ENCODE peak calls at places on chromosome X, in seven cellular contexts. F, A, E, Y, X, M and S are unnamed samples.

GRCh38 chrX:43707812-43708548 is 51.9 kb downstream of the MAOA start:
- DNase-seq in F (no peak), A (peak; percentile 61), E (no peak), Y (no peak), X (no peak), M (no peak), S (peak; percentile 30)

GRCh38 chrX:6449946-6450345 is 85.0 kb downstream of the VCX3A start:
- DNase-seq in F (no peak), A (no peak), E (no peak), Y (no peak), X (no peak), M (no peak), S (no peak)

GRCh38 chrX:11319689-11320302 is 26.6 kb downstream of the AMELX start:
- DNase-seq in F (no peak), A (no peak), E (no peak), Y (no peak), X (no peak), M (no peak), S (peak; percentile 9)

GRCh38 chrX:39508300-39508692 is 589.5 kb downstream of the BCOR start:
- DNase-seq in F (no peak), A (no peak), E (no peak), Y (no peak), X (no peak), M (no peak), S (no peak)

GRCh38 chrX:22163306-22163705 is 109.4 kb upstream of the CBLL2 start:
- DNase-seq in F (no peak), A (no peak), E (no peak), Y (no peak), X (no peak), M (no peak), S (no peak)

GRCh38 chrX:77937291-77937690 is 26.8 kb downstream of the ATP7A start:
- DNase-seq in F (no peak), A (peak; percentile 92), E (peak; percentile 66), Y (no peak), X (no peak), M (no peak), S (peak; percentile 23)

GRCh38 chrX:131571348-131571747 is 27.5 kb downstream of the OR13H1 start:
- DNase-seq in F (no peak), A (peak; percentile 43), E (no peak), Y (no peak), X (no peak), M (no peak), S (no peak)

GRCh38 chrX:47204970-47205369 is 11.3 kb downstream of the UBA1 start:
- DNase-seq in F (peak; percentile 39), A (no peak), E (no peak), Y (no peak), X (no peak), M (no peak), S (no peak)

GRCh38 chrX:40262641-40263560 is 165.1 kb upstream of the BCOR start:
- DNase-seq in F (no peak), A (peak; percentile 37), E (peak; percentile 51), Y (no peak), X (no peak), M (no peak), S (peak; percentile 65)

GRCh38 chrX:25017667-25018247 is 2.0 kb upstream of the ARX start:
- DNase-seq in F (peak; percentile 75), A (no peak), E (no peak), Y (no peak), X (no peak), M (no peak), S (no peak)
- TF ChIP-seq EZH2 in F (peak; percentile 93), A (no peak), E (peak; percentile 91), Y (peak; percentile 71), X (no peak), M (peak; percentile 55), S (peak; percentile 30)

GRCh38 chrX:72304877-72305276 is 837 bp downstream of the CITED1 start:
- DNase-seq in F (peak; percentile 59), A (no peak), E (no peak), Y (no peak), X (no peak), M (peak; percentile 28), S (peak; percentile 20)

GRCh38 chrX:72306851-72307645 is 1.3 kb upstream of the CITED1 start:
- DNase-seq in F (peak; percentile 79), A (peak; percentile 71), E (peak; percentile 62), Y (no peak), X (no peak), M (peak; percentile 70), S (peak; percentile 72)

GRCh38 chrX:72305286-72306084 is at the start of gene CITED1:
- DNase-seq in F (peak; percentile 54), A (no peak), E (no peak), Y (no peak), X (no peak), M (peak; percentile 35), S (peak; percentile 39)

GRCh38 chrX:72307646-72308051 is 1.9 kb upstream of the CITED1 start:
- DNase-seq in F (peak; percentile 33), A (no peak), E (no peak), Y (no peak), X (no peak), M (peak; percentile 17), S (peak; percentile 5)

DNA sequence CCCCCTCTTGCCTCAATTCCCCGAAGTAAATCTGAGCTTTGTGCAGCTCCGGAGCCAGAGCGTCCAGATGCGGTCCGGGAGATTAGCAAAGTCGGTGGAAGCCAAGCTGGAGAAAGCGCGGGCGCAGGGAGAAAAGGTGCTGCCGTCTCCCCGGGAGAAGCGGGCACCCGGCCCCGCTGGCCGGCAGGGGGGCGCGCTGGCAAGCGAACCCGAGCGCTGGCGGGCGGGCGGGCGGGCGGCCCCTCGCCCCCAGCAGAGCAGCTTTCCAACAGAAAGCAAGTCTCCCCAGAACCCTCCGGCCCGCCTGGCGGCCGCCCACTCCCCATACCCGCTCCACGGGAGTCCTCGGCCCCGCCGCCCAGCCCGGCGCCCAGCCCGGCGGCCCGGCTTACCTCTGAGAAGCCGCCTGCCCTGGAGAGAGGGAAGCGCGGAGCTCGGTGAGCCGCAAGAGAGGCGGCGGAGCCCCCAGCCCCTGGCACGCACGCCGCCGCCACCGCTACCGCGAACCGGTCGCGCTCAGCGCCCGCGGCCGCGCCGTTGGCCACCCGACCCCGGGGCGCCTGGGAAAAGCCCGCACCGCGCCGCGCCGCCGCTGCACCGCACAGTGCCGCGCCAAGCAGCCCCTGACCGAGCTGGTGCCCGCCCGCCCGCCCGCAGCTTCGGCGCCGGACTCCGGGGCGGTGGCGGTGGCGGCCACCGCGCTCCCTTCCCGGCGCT is 529 bp upstream of the CITED1 start:
- DNase-seq in F (peak; percentile 54), A (peak; percentile 22), E (no peak), Y (no peak), X (no peak), M (peak; percentile 28), S (peak; percentile 32)
- TF ChIP-seq EZH2 in F (no peak), A (no peak), E (peak; percentile 13), Y (no peak), X (no peak), M (peak; percentile 7), S (peak; percentile 35)

GRCh38 chrX:104253567-104254441 is 929 bp downstream of the ESX1 start:
- DNase-seq in F (peak; percentile 69), A (no peak), E (no peak), Y (no peak), X (no peak), M (peak; percentile 64), S (peak; percentile 6)

GRCh38 chrX:104250470-104250869 is 4.3 kb downstream of the ESX1 start:
- DNase-seq in F (no peak), A (no peak), E (no peak), Y (no peak), X (no peak), M (no peak), S (no peak)

GRCh38 chrX:104255465-104255864 is 732 bp upstream of the ESX1 start:
- DNase-seq in F (no peak), A (no peak), E (no peak), Y (no peak), X (no peak), M (no peak), S (no peak)

GRCh38 chrX:104254442-104255115 is at the start of gene ESX1:
- DNase-seq in F (peak; percentile 61), A (no peak), E (no peak), Y (no peak), X (no peak), M (peak; percentile 51), S (peak; percentile 19)
- TF ChIP-seq EZH2 in F (peak; percentile 82), A (no peak), E (peak; percentile 86), Y (peak; percentile 81), X (no peak), M (peak; percentile 76), S (peak; percentile 49)

GRCh38 chrX:149849787-149850186 is 31.2 kb upstream of the MAGEA8 start:
- DNase-seq in F (no peak), A (no peak), E (no peak), Y (no peak), X (no peak), M (no peak), S (no peak)
- TF ChIP-seq EZH2 in F (no peak), A (no peak), E (no peak), Y (no peak), X (no peak), M (no peak), S (no peak)

DNA sequence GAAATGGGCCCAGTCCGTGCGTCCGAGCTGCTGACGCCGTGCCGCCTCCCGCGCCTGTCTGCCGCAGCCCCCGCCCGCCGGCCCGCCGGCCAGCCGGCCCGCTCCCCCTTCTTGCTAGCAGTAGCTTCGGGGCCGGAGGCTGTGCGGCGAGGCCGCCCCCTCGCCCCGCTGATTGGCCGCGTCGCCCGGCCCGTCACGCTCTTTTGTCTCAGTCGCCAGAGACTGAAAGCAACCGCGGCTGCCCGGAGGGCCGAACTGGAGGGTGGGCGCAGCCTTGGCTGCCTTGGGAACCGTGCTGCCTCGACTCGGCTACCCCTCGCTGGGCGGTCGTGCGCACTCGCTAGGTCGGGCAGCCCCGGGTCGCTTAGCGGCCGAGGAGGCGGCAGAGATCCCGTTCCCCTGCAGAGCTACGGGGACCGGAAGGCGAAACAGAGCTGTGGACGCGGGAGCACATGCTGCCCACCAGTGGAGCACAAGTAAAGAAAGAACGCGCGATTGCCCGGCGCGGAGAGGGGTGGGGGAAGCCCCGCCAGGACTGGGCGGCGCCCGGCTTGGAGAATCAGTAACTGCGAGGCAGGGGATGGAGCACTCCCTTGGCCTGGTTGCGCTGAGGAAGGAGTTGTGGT is at the start of gene ZCCHC18:
- DNase-seq in F (peak; percentile 91), A (peak; percentile 32), E (peak; percentile 66), Y (no peak), X (no peak), M (peak; percentile 82), S (peak; percentile 66)
- TF ChIP-seq EZH2 in F (no peak), A (no peak), E (no peak), Y (no peak), X (no peak), M (no peak), S (no peak)

GRCh38 chrX:130507015-130507414 is 105.2 kb downstream of the RBMX2 start:
- DNase-seq in F (no peak), A (no peak), E (no peak), Y (no peak), X (no peak), M (no peak), S (no peak)
- TF ChIP-seq EZH2 in F (no peak), A (no peak), E (no peak), Y (no peak), X (no peak), M (no peak), S (no peak)

GRCh38 chrX:32780109-32780508 is 431.2 kb downstream of the DMD start:
- DNase-seq in F (no peak), A (no peak), E (no peak), Y (no peak), X (no peak), M (no peak), S (no peak)
- TF ChIP-seq EZH2 in F (no peak), A (no peak), E (no peak), Y (no peak), X (no peak), M (no peak), S (no peak)

GRCh38 chrX:137567474-137568232 is 1.7 kb downstream of the ZIC3 start:
- DNase-seq in F (peak; percentile 49), A (no peak), E (no peak), Y (no peak), X (no peak), M (peak; percentile 53), S (peak; percentile 1)
- TF ChIP-seq EZH2 in F (peak; percentile 58), A (peak; percentile 56), E (peak; percentile 55), Y (no peak), X (no peak), M (no peak), S (peak; percentile 58)